ENCODE peak calls at places on chromosomes 3 and 15, in four cellular contexts. Y, K, O and N are unnamed samples.

GRCh38 chr15:68650901-68651709 is 72.3 kb downstream of the CORO2B start:
- DNase-seq in O (peak), Y (peak), K (no peak), N (no peak)

GRCh38 chr15:73240864-73241499 is 127.8 kb downstream of the HCN4 start:
- DNase-seq in Y (peak), O (peak), K (peak), N (peak)

GRCh38 chr15:97547381-97547780 is 413.1 kb upstream of the ARRDC4 start:
- DNase-seq in K (no peak), Y (no peak), O (no peak), N (no peak)

GRCh38 chr3:37953995-37954394 is 36.6 kb upstream of the VILL start:
- DNase-seq in K (no peak), O (no peak), Y (no peak), N (no peak)

GRCh38 chr15:30044377-30044776 is 38.4 kb upstream of the GOLGA8J start:
- DNase-seq in O (no peak), K (no peak), Y (no peak), N (no peak)

GRCh38 chr3:177294221-177294620 is 96.9 kb upstream of the TBL1XR1 start:
- DNase-seq in Y (no peak), O (no peak), K (peak), N (peak)

GRCh38 chr3:123447749-123448502 is 964 bp downstream of the ADCY5 start:
- DNase-seq in K (no peak), O (no peak), Y (no peak), N (no peak)

GRCh38 chr3:134992180-134992579 is 197.1 kb downstream of the EPHB1 start:
- DNase-seq in K (no peak), Y (no peak), O (no peak), N (no peak)

GRCh38 chr3:108757404-108757982 is at the start of gene RETNLB:
- DNase-seq in Y (no peak), O (no peak), K (no peak), N (no peak)

GRCh38 chr3:155492841-155493240 is 199.4 kb upstream of the STRIT1 start:
- DNase-seq in Y (no peak), O (no peak), K (peak), N (no peak)

GRCh38 chr3:123084192-123084591 is 17.4 kb downstream of the PDIA5 start:
- DNase-seq in K (no peak), Y (no peak), O (no peak), N (no peak)

GRCh38 chr15:43828061-43828657 is 1.4 kb downstream of the WDR76 start:
- DNase-seq in K (no peak), O (peak), Y (no peak), N (no peak)

GRCh38 chr3:126315916-126316514 is 41.2 kb downstream of the KLF15 start:
- DNase-seq in K (no peak), Y (no peak), O (no peak), N (no peak)

GRCh38 chr3:138933068-138933668 is 13.8 kb downstream of the FOXL2 start:
- DNase-seq in Y (no peak), O (no peak), K (no peak), N (no peak)

GRCh38 chr3:59563072-59563605 is 513.3 kb upstream of the CFAP20DC start:
- DNase-seq in K (no peak), Y (no peak), O (peak), N (no peak)

GRCh38 chr15:88954431-88955277 is 41.5 kb upstream of the MFGE8 start:
- DNase-seq in Y (no peak), K (no peak), O (no peak), N (no peak)

GRCh38 chr3:70040386-70040785 is 40.9 kb downstream of the SAMMSON start:
- DNase-seq in O (no peak), Y (no peak), K (no peak), N (no peak)

GRCh38 chr15:69951511-69952209 is 146.1 kb downstream of the TLE3 start:
- DNase-seq in K (no peak), Y (no peak), O (peak), N (peak)

GRCh38 chr3:126116526-126116925 is 32.6 kb upstream of the SLC41A3 start:
- DNase-seq in O (no peak), Y (peak), K (no peak), N (no peak)

GRCh38 chr15:67013696-67014095 is 51.7 kb upstream of the SMAD3 start:
- DNase-seq in K (peak), O (peak), Y (no peak), N (no peak)

GRCh38 chr15:73941871-73942635 is 15.8 kb downstream of the LOXL1 start:
- DNase-seq in K (no peak), Y (no peak), O (no peak), N (no peak)

GRCh38 chr15:88877415-88877814 is 17.9 kb downstream of the HAPLN3 start:
- DNase-seq in O (no peak), K (no peak), Y (no peak), N (no peak)

GRCh38 chr15:67240235-67241131 is 14.0 kb downstream of the AAGAB start:
- DNase-seq in Y (no peak), O (peak), K (no peak), N (no peak)

GRCh38 chr15:67613708-67614107 is 71.2 kb downstream of the MAP2K5 start:
- DNase-seq in K (no peak), Y (no peak), O (peak), N (no peak)

GRCh38 chr3:139481116-139481515 is 4.8 kb upstream of the RBP2 start:
- DNase-seq in Y (no peak), O (no peak), K (no peak), N (no peak)